ENCODE peak calls at places on chromosomes 11 and 22, in six cellular contexts. H, J, P, O, Q and V are unnamed samples.

GRCh38 chr11:62013266-62014157 is 46.1 kb upstream of the FTH1 start:
- DNase-seq in H (peak), O (peak), J (no peak), P (no peak), Q (no peak), V (peak)

GRCh38 chr11:64511966-64512365 is 79.1 kb upstream of the SLC22A12 start:
- DNase-seq in J (no peak), Q (no peak), P (no peak), O (no peak), H (no peak), V (no peak)

GRCh38 chr22:45212306-45212709 is 28.4 kb downstream of the KIAA0930 start:
- DNase-seq in J (peak), P (peak), O (no peak), H (peak), Q (no peak), V (peak)

GRCh38 chr22:35312198-35313059 is 12.7 kb downstream of the TOM1 start:
- DNase-seq in Q (peak), H (peak), J (no peak), P (no peak), O (peak), V (no peak)

GRCh38 chr22:35539910-35540599 is 576 bp upstream of the RASD2 start:
- DNase-seq in O (peak), Q (peak), J (no peak), P (peak), H (peak), V (peak)

GRCh38 chr11:64954201-64954600 is 17.7 kb downstream of the MAJIN start:
- DNase-seq in O (no peak), P (no peak), J (no peak), H (no peak), Q (no peak), V (no peak)

GRCh38 chr11:123943738-123944137 is at the start of gene OR6T1:
- DNase-seq in H (no peak), Q (no peak), J (no peak), O (no peak), P (no peak), V (no peak)

GRCh38 chr11:1167751-1168231 is 10.0 kb downstream of the MUC5AC start:
- DNase-seq in P (peak), H (peak), Q (no peak), J (no peak), O (no peak), V (no peak)

GRCh38 chr11:69683764-69684333 is 8.7 kb upstream of the LTO1 start:
- DNase-seq in J (no peak), O (peak), Q (no peak), P (no peak), H (no peak), V (no peak)

GRCh38 chr11:109644158-109644557 is 222.2 kb downstream of the C11orf87 start:
- DNase-seq in O (no peak), H (no peak), Q (no peak), P (no peak), J (peak), V (no peak)

GRCh38 chr11:126163074-126163700 is 48.3 kb downstream of the RPUSD4 start:
- DNase-seq in H (no peak), P (no peak), Q (no peak), J (no peak), O (no peak), V (peak)

GRCh38 chr11:77879218-77879617 is 58.3 kb downstream of the AAMDC start:
- DNase-seq in H (no peak), P (no peak), Q (no peak), O (no peak), J (no peak), V (peak)

GRCh38 chr11:45409587-45409986 is 123.4 kb upstream of the SYT13 start:
- DNase-seq in H (no peak), P (no peak), J (no peak), O (no peak), Q (no peak), V (no peak)

GRCh38 chr22:23098230-23098705 is 27.9 kb downstream of the GNAZ start:
- DNase-seq in J (no peak), H (no peak), Q (no peak), P (no peak), O (no peak), V (no peak)

GRCh38 chr22:37808294-37808657 is 542 bp downstream of the GCAT start:
- DNase-seq in P (no peak), H (no peak), O (no peak), Q (no peak), J (no peak), V (no peak)

GRCh38 chr11:61919841-61920631 is 2.7 kb upstream of the RAB3IL1 start:
- DNase-seq in O (no peak), Q (no peak), P (no peak), H (peak), J (no peak), V (no peak)

GRCh38 chr11:200224-201003 is 6.8 kb downstream of the BET1L start:
- DNase-seq in H (peak), J (no peak), Q (no peak), P (peak), O (no peak), V (no peak)

GRCh38 chr22:30390974-30391691 is 3.9 kb upstream of the RNF215 start:
- DNase-seq in P (peak), Q (peak), J (peak), H (no peak), O (peak), V (peak)

GRCh38 chr11:65663634-65664200 is 1.0 kb upstream of the RELA start:
- DNase-seq in P (peak), O (peak), J (no peak), Q (peak), H (peak), V (peak)

GRCh38 chr11:3188496-3189192 is 23.5 kb upstream of the OSBPL5 start:
- DNase-seq in J (no peak), O (no peak), H (peak), Q (no peak), P (no peak), V (no peak)

GRCh38 chr22:50628543-50629134 is 687 bp upstream of the ARSA start:
- DNase-seq in Q (no peak), J (no peak), O (no peak), H (no peak), P (no peak), V (peak)

GRCh38 chr22:20881231-20881630 is 22.4 kb downstream of the SNAP29 start:
- DNase-seq in P (no peak), Q (no peak), H (no peak), O (peak), J (no peak), V (no peak)

GRCh38 chr11:19921976-19922688 is 209.5 kb downstream of the NAV2 start:
- DNase-seq in O (no peak), J (no peak), Q (no peak), H (no peak), P (no peak), V (no peak)

GRCh38 chr11:19920982-19921381 is 208.3 kb downstream of the NAV2 start:
- DNase-seq in O (no peak), J (no peak), H (no peak), Q (no peak), P (no peak), V (no peak)

GRCh38 chr11:19924321-19925115 is 211.9 kb downstream of the NAV2 start:
- DNase-seq in J (no peak), H (no peak), P (no peak), Q (no peak), O (no peak), V (no peak)

GRCh38 chr11:19922689-19923035 is 210.0 kb downstream of the NAV2 start:
- DNase-seq in Q (no peak), O (no peak), J (no peak), H (no peak), P (no peak), V (no peak)

DNA sequence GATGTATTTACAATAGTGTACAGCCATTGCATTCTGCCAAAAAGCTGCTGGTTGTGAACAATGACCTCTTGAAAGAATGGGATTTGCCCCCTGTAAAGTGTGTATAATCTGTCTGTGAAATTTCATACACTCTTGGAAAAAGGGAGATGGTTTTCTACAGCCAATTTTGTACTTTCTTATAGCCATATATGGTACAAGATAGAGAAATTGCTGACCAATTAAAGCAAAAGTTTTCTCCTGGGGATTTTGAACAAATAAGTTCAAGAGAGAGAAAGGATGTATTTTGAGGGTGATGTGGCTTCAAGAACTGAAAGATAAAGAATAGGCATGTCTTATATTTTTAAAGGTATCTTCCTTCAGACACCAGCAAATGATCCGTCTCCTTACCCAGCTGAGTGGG is 211.0 kb downstream of the NAV2 start:
- DNase-seq in Q (no peak), O (no peak), P (no peak), J (no peak), H (no peak), V (no peak)
- TF ChIP-seq CTCF in Q (no peak), O (no peak), P (no peak), J (no peak), H (no peak), V (no peak)

DNA sequence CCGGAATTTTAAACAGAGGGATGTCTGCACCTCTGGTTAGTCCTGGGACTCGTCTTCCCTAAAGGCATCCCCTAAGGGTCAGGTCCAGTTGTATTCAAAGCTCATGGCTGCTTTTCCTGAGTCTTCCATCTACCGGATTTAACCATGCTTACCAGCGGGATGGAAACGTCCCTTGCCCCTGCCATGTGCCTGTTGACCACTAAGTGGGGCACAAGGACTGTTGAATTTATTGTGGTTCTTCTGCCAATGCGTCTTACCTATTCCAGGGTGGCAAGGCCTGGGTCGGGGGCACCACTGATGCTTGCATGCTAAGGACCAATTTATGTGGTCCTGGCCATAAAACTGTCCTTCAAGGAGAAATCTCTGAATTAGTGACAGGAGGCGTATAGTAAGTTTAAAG is 25.6 kb downstream of the ANKRD42 start:
- DNase-seq in H (no peak), J (no peak), Q (no peak), O (peak), P (no peak), V (no peak)
- TF ChIP-seq CTCF in H (no peak), J (no peak), Q (no peak), O (peak), P (no peak), V (no peak)

GRCh38 chr11:21401496-21401895 is 732.1 kb downstream of the NELL1 start:
- DNase-seq in O (no peak), Q (no peak), P (no peak), J (no peak), H (no peak), V (no peak)

GRCh38 chr11:21398195-21398594 is 728.8 kb downstream of the NELL1 start:
- DNase-seq in J (no peak), Q (no peak), H (no peak), O (no peak), P (no peak), V (no peak)

GRCh38 chr11:21396351-21397008 is 727.1 kb downstream of the NELL1 start:
- DNase-seq in Q (no peak), P (no peak), O (no peak), J (no peak), H (no peak), V (no peak)

GRCh38 chr11:21405403-21405802 is 736.0 kb downstream of the NELL1 start:
- DNase-seq in H (no peak), O (no peak), P (no peak), J (no peak), Q (no peak), V (no peak)

GRCh38 chr11:21402274-21402673 is 732.9 kb downstream of the NELL1 start:
- DNase-seq in Q (no peak), H (no peak), J (no peak), O (no peak), P (no peak), V (no peak)
- TF ChIP-seq CTCF in Q (no peak), H (no peak), J (no peak), O (no peak), P (no peak), V (no peak)

GRCh38 chr11:93611836-93612677 is 49.4 kb upstream of the CEP295 start:
- DNase-seq in J (no peak), H (no peak), O (peak), P (no peak), Q (peak), V (no peak)

GRCh38 chr11:93613432-93613831 is 48.0 kb upstream of the CEP295 start:
- DNase-seq in P (no peak), H (no peak), J (no peak), O (no peak), Q (no peak), V (no peak)

GRCh38 chr11:93608280-93608862 is 53.1 kb upstream of the CEP295 start:
- DNase-seq in H (no peak), J (no peak), O (no peak), P (no peak), Q (no peak), V (no peak)

GRCh38 chr11:93614111-93614784 is 47.2 kb upstream of the CEP295 start:
- DNase-seq in Q (no peak), H (no peak), O (no peak), J (no peak), P (no peak), V (no peak)
- TF ChIP-seq CTCF in Q (no peak), H (no peak), O (no peak), J (peak), P (no peak), V (no peak)

DNA sequence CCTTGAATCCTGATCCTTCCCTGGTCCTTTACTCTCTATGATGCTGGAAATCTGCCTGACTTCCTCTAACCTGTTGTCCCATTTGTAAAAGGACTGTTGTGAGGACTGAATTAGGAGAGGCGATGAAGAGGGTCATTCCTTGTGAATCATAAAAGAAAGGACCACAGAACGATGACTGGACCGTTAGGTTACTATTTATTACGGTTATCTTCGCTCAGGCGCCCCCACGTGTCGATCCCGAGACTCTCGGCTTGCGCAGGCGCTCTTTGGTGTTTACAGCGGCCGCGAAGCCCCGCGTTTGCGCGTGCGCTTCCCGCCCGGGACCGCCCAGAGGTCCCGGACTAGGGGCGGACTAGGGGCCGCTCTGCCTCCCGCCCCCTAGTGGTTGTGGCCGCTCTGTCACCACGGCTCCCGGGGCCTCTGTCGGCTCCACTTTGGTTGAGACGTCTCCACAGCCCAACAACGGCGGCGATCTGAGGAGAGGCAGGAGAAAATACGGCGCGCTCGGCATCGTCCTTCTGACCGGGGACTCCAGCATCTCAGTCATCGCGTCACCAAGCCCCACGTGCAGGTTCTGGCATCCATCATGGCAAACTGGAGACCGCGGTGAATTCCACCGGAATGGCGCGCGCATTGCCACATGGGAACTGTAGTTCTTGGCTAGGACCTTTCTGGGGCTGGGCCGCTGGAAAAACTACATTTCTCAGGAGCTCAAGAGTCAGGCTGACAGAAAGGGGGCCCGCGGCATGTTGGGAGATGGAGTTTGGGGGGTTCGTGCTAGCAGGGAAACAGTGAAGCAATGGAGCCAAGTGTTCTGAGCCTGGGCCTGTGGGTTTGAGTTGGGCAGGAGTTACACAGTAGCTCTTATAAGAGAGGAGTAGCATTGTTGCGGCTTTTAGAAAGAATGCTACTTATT is at the start of gene STARD10:
- DNase-seq in O (peak), H (peak), Q (peak), J (peak), P (peak), V (peak)
- TF ChIP-seq CTCF in O (peak), H (peak), Q (peak), J (peak), P (peak), V (peak)

GRCh38 chr11:12083380-12083779 is 27.0 kb upstream of the MICAL2 start:
- DNase-seq in H (peak), P (no peak), O (no peak), J (no peak), Q (no peak), V (no peak)
- TF ChIP-seq CTCF in H (no peak), P (no peak), O (no peak), J (peak), Q (no peak), V (no peak)

GRCh38 chr22:39319284-39320170 is at the start of gene RPL3:
- DNase-seq in O (peak), H (peak), P (peak), J (peak), Q (peak), V (peak)
- TF ChIP-seq CTCF in O (no peak), H (no peak), P (peak), J (peak), Q (no peak), V (peak)

GRCh38 chr11:128405693-128406364 is 181.5 kb downstream of the ETS1 start:
- DNase-seq in P (no peak), Q (no peak), J (peak), H (no peak), O (no peak), V (no peak)
- TF ChIP-seq CTCF in P (no peak), Q (no peak), J (no peak), H (no peak), O (no peak), V (no peak)

GRCh38 chr22:46746192-46746591 is 8.1 kb upstream of the CERK start:
- DNase-seq in H (no peak), O (no peak), Q (no peak), J (no peak), P (no peak), V (no peak)

GRCh38 chr22:46747646-46748045 is 9.6 kb upstream of the CERK start:
- DNase-seq in O (no peak), P (no peak), J (no peak), H (no peak), Q (no peak), V (no peak)

GRCh38 chr22:46744581-46744980 is 6.5 kb upstream of the CERK start:
- DNase-seq in J (no peak), H (no peak), O (no peak), P (no peak), Q (no peak), V (no peak)

GRCh38 chr22:46748206-46748947 is 10.3 kb upstream of the CERK start:
- DNase-seq in H (no peak), O (no peak), P (no peak), Q (no peak), J (no peak), V (no peak)

GRCh38 chr22:46746620-46747019 is 8.6 kb upstream of the CERK start:
- DNase-seq in H (no peak), P (no peak), J (no peak), Q (no peak), O (no peak), V (no peak)
- TF ChIP-seq CTCF in H (no peak), P (no peak), J (no peak), Q (no peak), O (no peak), V (no peak)